ENCODE peak calls at places on chromosomes 13 and 19, in five cellular contexts. Y, J, F, C and X are unnamed samples.

GRCh38 chr19:10102787-10103236 is 334 bp upstream of the ANGPTL6 start:
- DNase-seq in Y (peak; percentile 87), J (no peak), F (no peak), C (no peak), X (no peak)

GRCh38 chr19:17406039-17406886 is 833 bp upstream of the BST2 start:
- DNase-seq in Y (no peak), J (no peak), F (no peak), C (no peak), X (no peak)

GRCh38 chr13:105139380-105140285 is 1395.8 kb downstream of the EFNB2 start:
- DNase-seq in Y (peak; percentile 72), J (no peak), F (peak; percentile 60), C (no peak), X (no peak)

GRCh38 chr19:18432275-18433038 is 5.5 kb downstream of the ISYNA1 start:
- DNase-seq in Y (no peak), J (no peak), F (no peak), C (peak; percentile 43), X (no peak)

GRCh38 chr19:33440241-33440640 is 66.7 kb downstream of the CEBPG start:
- DNase-seq in Y (no peak), J (no peak), F (no peak), C (no peak), X (no peak)

GRCh38 chr19:14393303-14393702 is 12.1 kb downstream of the ADGRE5 start:
- DNase-seq in Y (no peak), J (no peak), F (peak; percentile 5), C (no peak), X (no peak)

GRCh38 chr19:56683119-56683518 is 11.6 kb upstream of the ZNF835 start:
- DNase-seq in Y (no peak), J (no peak), F (no peak), C (no peak), X (no peak)

GRCh38 chr19:1789282-1790020 is 22.6 kb downstream of the ATP8B3 start:
- DNase-seq in Y (no peak), J (no peak), F (no peak), C (peak; percentile 28), X (no peak)

GRCh38 chr19:47230122-47230920 is 678 bp downstream of the BBC3 start:
- DNase-seq in Y (peak; percentile 91), J (no peak), F (peak; percentile 86), C (peak; percentile 84), X (no peak)

GRCh38 chr19:1170938-1171754 is 2.9 kb downstream of the SBNO2 start:
- DNase-seq in Y (no peak), J (peak; percentile 34), F (peak; percentile 20), C (peak; percentile 31), X (no peak)

GRCh38 chr19:35143231-35143715 is at the start of gene FXYD7:
- DNase-seq in Y (no peak), J (no peak), F (no peak), C (no peak), X (no peak)

GRCh38 chr13:111650626-111651025 is 330.2 kb downstream of the TEX29 start:
- DNase-seq in Y (no peak), J (no peak), F (no peak), C (no peak), X (no peak)

GRCh38 chr19:47801270-47801669 is 3.1 kb downstream of the TPRX1 start:
- DNase-seq in Y (no peak), J (no peak), F (no peak), C (no peak), X (no peak)

DNA sequence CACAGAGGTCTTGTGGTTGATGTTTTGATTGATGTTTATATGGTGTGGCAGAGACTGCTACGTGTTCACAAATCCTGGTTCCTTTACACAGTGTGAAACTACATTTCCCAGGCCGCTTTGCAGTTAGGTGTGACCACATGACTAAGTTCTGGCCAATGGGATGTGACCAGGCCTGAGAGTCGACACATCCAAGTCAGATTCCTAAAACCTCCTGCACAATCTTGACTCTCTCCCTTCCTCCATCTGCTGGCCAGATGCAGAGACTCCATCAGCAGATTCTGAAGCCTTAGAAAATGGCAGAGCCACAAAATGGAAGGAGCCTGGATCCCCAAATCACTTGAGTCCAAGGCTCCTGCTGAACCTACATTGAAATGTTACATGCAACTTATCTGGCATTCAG is 12.6 kb downstream of the CD37 start:
- DNase-seq in Y (no peak), J (peak; percentile 48), F (no peak), C (peak; percentile 94), X (peak; percentile 32)
- TF ChIP-seq CTCF in Y (no peak), J (peak; percentile 49), F (no peak), C (peak; percentile 17), X (peak; percentile 24)

GRCh38 chr13:25494708-25495411 is 123.1 kb downstream of the ATP8A2 start:
- DNase-seq in Y (no peak), J (no peak), F (no peak), C (peak; percentile 3), X (no peak)
- TF ChIP-seq CTCF in Y (no peak), J (no peak), F (no peak), C (no peak), X (no peak)

GRCh38 chr19:42089772-42090171 is 13.8 kb downstream of the ZNF574 start:
- DNase-seq in Y (no peak), J (no peak), F (no peak), C (no peak), X (no peak)

GRCh38 chr19:42093505-42093904 is 17.5 kb downstream of the ZNF574 start:
- DNase-seq in Y (no peak), J (no peak), F (no peak), C (no peak), X (no peak)

GRCh38 chr19:42091300-42092266 is 15.6 kb downstream of the ZNF574 start:
- DNase-seq in Y (no peak), J (peak; percentile 52), F (no peak), C (peak; percentile 87), X (no peak)

GRCh38 chr19:42090687-42091086 is 14.7 kb downstream of the ZNF574 start:
- DNase-seq in Y (no peak), J (no peak), F (no peak), C (no peak), X (no peak)

DNA sequence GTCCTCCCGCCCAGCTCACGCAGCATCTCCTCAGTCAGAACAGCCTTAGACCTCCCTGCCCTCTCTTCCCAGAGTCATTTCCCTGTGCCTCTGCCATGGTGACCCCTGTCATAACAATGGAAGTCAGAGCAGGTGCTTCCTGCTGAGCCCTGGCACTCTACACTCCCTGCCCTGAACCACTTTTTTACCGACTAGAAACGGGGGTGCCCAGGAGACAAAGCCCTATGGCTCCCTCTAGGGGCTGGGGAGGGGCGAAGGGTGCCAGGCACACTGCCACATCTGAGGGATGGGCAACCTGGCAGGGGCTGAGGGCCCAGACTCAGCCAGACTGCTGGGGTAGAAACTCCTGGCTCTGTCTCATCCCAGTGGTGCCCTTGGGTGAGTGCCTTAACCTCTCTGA is 16.4 kb downstream of the ZNF574 start:
- DNase-seq in Y (peak; percentile 67), J (no peak), F (peak; percentile 50), C (peak; percentile 37), X (no peak)
- TF ChIP-seq CTCF in Y (peak; percentile 42), J (peak; percentile 72), F (peak; percentile 40), C (peak; percentile 48), X (peak; percentile 44)

DNA sequence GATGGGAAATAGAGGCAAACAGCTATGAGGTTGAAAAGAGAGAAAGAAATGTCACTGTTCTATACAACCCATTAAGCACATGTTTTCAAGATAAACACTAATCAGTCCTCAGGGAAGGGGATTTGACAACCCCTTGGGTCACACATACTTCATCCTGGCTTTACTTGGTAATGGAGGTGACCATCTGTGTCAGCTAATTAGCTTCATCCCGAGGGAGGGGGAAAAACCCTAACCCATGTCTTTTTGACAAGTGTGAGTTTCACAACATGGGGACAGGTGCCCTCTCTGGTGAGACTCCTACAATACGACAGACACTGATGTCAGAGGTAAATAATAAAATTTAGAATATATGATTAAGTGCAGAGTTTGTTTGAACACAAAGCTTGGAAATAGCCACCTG is 43.1 kb downstream of the ZNF611 start:
- DNase-seq in Y (no peak), J (no peak), F (no peak), C (no peak), X (no peak)
- TF ChIP-seq CTCF in Y (no peak), J (no peak), F (no peak), C (no peak), X (no peak)

DNA sequence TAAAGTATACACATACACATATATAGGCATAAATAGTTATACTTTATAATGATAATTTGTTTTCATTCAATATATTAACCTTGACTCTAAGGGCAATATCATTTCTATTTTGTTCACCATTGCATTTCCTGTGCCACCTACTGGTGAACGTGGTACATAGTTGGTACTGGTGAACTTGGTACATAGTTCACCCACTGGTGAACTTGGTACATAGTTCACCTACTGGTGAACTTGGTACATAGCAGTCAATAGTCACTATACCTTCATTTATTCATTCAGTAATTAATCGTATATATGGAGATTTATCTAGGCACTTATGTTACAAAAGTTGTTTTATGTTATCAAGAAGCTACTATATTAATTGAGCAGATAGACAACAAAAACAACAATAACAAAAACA is 172.6 kb upstream of the ATXN8OS start:
- DNase-seq in Y (no peak), J (no peak), F (no peak), C (no peak), X (no peak)
- TF ChIP-seq CTCF in Y (no peak), J (peak; percentile 7), F (no peak), C (no peak), X (no peak)